ENCODE peak calls at places on chromosomes 6 and 20, in four cellular contexts. N is IMR-90, V is H1, T is mesendoderm. F is an unnamed sample.

GRCh38 chr6:44084231-44085014 is 42.8 kb downstream of the MRPL14 start:
- DNase-seq in N (peak), V (no peak), T (no peak), F (no peak)

GRCh38 chr6:107629545-107630147 is 139.7 kb downstream of the SOBP start:
- DNase-seq in N (peak), V (no peak), T (no peak), F (no peak)

GRCh38 chr6:35195120-35195780 is 18.5 kb upstream of the SCUBE3 start:
- DNase-seq in N (no peak), V (no peak), T (no peak), F (no peak)

GRCh38 chr6:27139753-27140522 is 107.6 kb upstream of the PRSS16 start:
- DNase-seq in N (peak), V (no peak), T (peak), F (no peak)

GRCh38 chr20:19231359-19232035 is 19.1 kb downstream of the SLC24A3 start:
- DNase-seq in N (no peak), V (no peak), T (no peak), F (no peak)

GRCh38 chr6:134060491-134061106 is 8.2 kb upstream of the SLC2A12 start:
- DNase-seq in N (peak), V (no peak), T (peak), F (peak)

GRCh38 chr6:16739329-16739801 is 21.9 kb downstream of the ATXN1 start:
- DNase-seq in N (peak), V (no peak), T (peak), F (no peak)

GRCh38 chr6:30071081-30071818 is 4.3 kb downstream of the PPP1R11 start:
- DNase-seq in N (peak), V (no peak), T (no peak), F (peak)

GRCh38 chr6:139172151-139172550 is 37.3 kb downstream of the HECA start:
- DNase-seq in N (no peak), V (no peak), T (no peak), F (no peak)

GRCh38 chr20:51487525-51488279 is 54.8 kb downstream of the NFATC2 start:
- DNase-seq in N (peak), V (no peak), T (no peak), F (no peak)

DNA sequence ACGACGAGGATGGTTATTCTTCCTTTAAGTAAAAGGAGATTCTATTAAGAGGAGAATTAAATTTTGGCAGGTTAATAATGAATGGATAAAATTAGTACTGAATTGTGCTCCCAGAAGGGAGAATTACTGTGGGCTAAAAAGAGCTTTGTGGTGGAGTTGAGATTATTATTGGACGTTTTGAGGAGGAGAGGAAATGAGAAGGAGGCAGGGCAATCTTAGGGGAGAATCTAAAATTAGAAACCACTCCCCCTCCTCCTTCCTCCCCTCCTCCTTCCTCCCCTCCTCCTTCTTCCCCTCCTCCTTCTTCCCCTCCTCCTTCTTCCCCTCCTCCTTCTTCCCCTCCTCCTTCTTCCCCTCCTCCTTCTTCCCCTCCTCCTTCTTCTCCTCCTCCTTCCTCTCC is 331.8 kb downstream of the PRL start:
- DNase-seq in N (no peak), V (no peak), T (no peak), F (no peak)
- H3K18ac ChIP-seq in N (no peak), V (no peak), T (no peak), F (no peak)

GRCh38 chr6:129965096-129965495 is 53.3 kb upstream of the L3MBTL3 start:
- DNase-seq in N (no peak), V (no peak), T (no peak), F (no peak)
- H3K56ac ChIP-seq in N (no peak), V (no peak), T (no peak), F (no peak)

DNA sequence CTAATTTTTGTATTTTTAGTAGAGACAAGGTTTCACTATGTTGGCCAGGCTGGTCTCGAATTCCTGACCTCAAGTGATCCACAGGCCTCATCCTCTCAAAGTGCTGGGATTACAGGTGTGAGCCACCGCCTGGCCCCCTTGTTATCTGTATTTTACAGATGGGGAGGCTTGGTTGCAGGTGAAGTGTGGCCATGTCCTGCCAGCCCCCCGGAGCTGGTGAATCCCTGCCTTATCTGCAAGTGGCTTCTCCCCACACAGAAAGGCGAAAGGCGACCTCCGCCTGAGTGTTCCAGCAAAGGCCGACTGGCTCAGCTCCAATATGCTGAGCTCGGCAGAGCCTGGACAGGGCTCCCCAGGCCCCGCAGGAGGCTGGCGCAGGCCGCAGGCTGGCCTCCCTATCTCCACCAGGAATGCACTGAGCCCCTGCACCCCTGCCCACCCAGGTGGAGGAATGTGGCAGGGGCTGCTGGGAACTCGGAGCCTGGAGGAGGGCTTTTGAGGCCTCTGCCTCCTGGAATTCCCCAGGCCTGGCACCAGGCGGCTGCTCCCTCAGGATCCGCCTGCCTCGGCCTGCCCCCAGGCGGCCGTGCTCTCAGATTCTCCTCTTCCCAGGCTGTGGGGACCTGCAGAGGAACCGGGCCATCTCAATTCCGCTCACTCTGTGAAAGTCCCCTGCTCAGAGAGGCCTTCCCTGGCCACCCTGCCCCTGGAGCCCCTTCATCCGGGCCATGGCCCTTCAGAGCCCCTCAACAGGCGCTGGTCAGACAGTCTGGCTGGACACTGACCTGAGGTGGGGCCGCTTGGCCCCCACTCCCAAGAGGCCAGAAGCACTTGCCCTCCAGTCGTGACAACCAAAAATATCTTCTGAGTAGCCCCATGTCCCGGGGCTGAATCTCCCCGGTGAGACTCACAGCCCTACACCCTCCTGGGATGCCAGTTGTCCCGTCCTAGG is 9.3 kb upstream of the LAMA5 start:
- DNase-seq in N (peak), V (peak), T (peak), F (peak)
- H3K18ac ChIP-seq in N (peak), V (peak), T (peak), F (peak)

GRCh38 chr6:111810321-111811235 is 62.7 kb downstream of the FYN start:
- DNase-seq in N (no peak), V (no peak), T (no peak), F (no peak)

GRCh38 chr6:111809264-111809663 is 64.0 kb downstream of the FYN start:
- DNase-seq in N (peak), V (no peak), T (no peak), F (no peak)

GRCh38 chr6:111805511-111806181 is 67.6 kb downstream of the FYN start:
- DNase-seq in N (peak), V (no peak), T (no peak), F (no peak)

GRCh38 chr6:111806561-111807497 is 66.4 kb downstream of the FYN start:
- DNase-seq in N (no peak), V (no peak), T (peak), F (no peak)

GRCh38 chr6:111808493-111808892 is 64.8 kb downstream of the FYN start:
- DNase-seq in N (no peak), V (no peak), T (no peak), F (no peak)
- H3K56ac ChIP-seq in N (no peak), V (no peak), T (no peak), F (no peak)

GRCh38 chr6:121334299-121335104 is at the start of gene TBC1D32:
- DNase-seq in N (peak), V (peak), T (peak), F (peak)
- H3K18ac ChIP-seq in N (peak), V (peak), T (no peak), F (peak)

GRCh38 chr6:78844899-78845298 is 22.5 kb upstream of the IRAK1BP1 start:
- DNase-seq in N (no peak), V (no peak), T (no peak), F (no peak)
- H3K56ac ChIP-seq in N (no peak), V (no peak), T (no peak), F (no peak)

DNA sequence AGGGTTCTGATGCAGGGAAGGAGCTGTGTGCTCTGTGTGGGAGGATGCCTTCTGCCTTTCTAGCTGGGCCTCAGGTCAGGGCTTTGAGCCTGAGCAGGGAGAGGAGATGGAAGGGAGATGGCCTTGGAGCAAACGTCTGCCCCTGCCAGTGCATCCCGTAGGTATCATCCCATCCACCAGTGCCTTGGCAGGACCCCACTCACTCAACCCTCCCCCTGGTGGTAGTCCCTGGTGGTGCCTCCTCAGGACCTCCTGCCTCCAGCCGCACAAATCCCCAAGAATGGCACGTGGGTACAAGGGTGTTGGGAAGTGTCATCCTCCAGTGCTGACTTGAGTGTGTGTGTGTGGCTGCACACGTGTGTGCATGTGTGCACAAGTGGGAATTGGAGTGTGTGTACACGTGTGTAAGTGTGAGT is 23.1 kb upstream of the MICB start:
- DNase-seq in N (no peak), V (no peak), T (no peak), F (peak)
- H3K18ac ChIP-seq in N (no peak), V (peak), T (no peak), F (no peak)

GRCh38 chr6:38549795-38550194 is 89.9 kb downstream of the BTBD9 start:
- DNase-seq in N (no peak), V (no peak), T (no peak), F (no peak)
- H3K56ac ChIP-seq in N (no peak), V (no peak), T (no peak), F (no peak)

GRCh38 chr20:50283370-50283769 is 92.7 kb downstream of the CEBPB start:
- DNase-seq in N (no peak), V (no peak), T (no peak), F (no peak)
- H3K18ac ChIP-seq in N (peak), V (no peak), T (no peak), F (no peak)

GRCh38 chr20:63049561-63050221 is 42.9 kb upstream of the BHLHE23 start:
- DNase-seq in N (no peak), V (no peak), T (no peak), F (no peak)
- H3K56ac ChIP-seq in N (no peak), V (no peak), T (no peak), F (no peak)

F was measured in H9.